ENCODE peak calls at places on chromosomes 5 and 9, in four cellular contexts. J is retina, R is cardiac muscle cell, K is AG20443. C is an unnamed sample.

GRCh38 chr5:142881076-142881466 is 110.9 kb downstream of the ARHGAP26 start:
- DNase-seq in J (peak; percentile 48), K (peak; percentile 71), R (no peak), C (no peak)

GRCh38 chr5:178940569-178941360 is at the start of gene ZNF454:
- DNase-seq in J (peak; percentile 95), R (peak; percentile 75), K (peak; percentile 94), C (no peak)

GRCh38 chr5:159518361-159518760 is 188.1 kb upstream of the IL12B start:
- DNase-seq in R (no peak), J (no peak), K (peak; percentile 34), C (no peak)

GRCh38 chr9:89278997-89279739 is 31.8 kb upstream of the CKS2 start:
- DNase-seq in J (peak; percentile 34), R (peak; percentile 51), K (peak; percentile 59), C (peak; percentile 51)

GRCh38 chr5:82169892-82170291 is 108.3 kb downstream of the RPS23 start:
- DNase-seq in K (no peak), J (no peak), R (no peak), C (no peak)

GRCh38 chr9:69971643-69972449 is 71.8 kb upstream of the MAMDC2 start:
- DNase-seq in J (peak; percentile 77), R (peak; percentile 62), K (peak; percentile 72), C (peak; percentile 60)

GRCh38 chr5:16864566-16864965 is 71.5 kb downstream of the MYO10 start:
- DNase-seq in R (no peak), K (peak; percentile 49), J (no peak), C (no peak)

GRCh38 chr9:38274746-38275250 is 117.7 kb upstream of the ALDH1B1 start:
- DNase-seq in R (no peak), K (no peak), J (no peak), C (no peak)

GRCh38 chr5:218457-219289 is 553 bp downstream of the SDHA start:
- DNase-seq in K (peak; percentile 20), J (peak; percentile 75), R (peak; percentile 56), C (no peak)

GRCh38 chr5:61307196-61307590 is 24.9 kb upstream of the ZSWIM6 start:
- DNase-seq in J (no peak), K (no peak), R (no peak), C (no peak)

GRCh38 chr9:131096490-131097258 is at the start of gene AIF1L:
- DNase-seq in J (peak; percentile 75), R (peak; percentile 78), K (peak; percentile 66), C (peak; percentile 3)

GRCh38 chr9:37410969-37411785 is 11.3 kb upstream of the GRHPR start:
- DNase-seq in K (peak; percentile 54), J (no peak), R (no peak), C (no peak)

GRCh38 chr9:31104249-31104648 is 1280.2 kb upstream of the ACO1 start:
- DNase-seq in J (no peak), R (no peak), K (no peak), C (no peak)

GRCh38 chr9:76987594-76988200 is 31.8 kb upstream of the FOXB2 start:
- DNase-seq in R (peak; percentile 59), J (no peak), K (peak; percentile 74), C (peak; percentile 17)

GRCh38 chr9:76756273-76756650 is 8.0 kb upstream of the PCA3 start:
- DNase-seq in J (no peak), K (peak; percentile 75), R (peak; percentile 24), C (peak; percentile 17)

GRCh38 chr5:145324767-145325479 is 510.2 kb downstream of the PRELID2 start:
- DNase-seq in R (no peak), J (no peak), K (no peak), C (no peak)

GRCh38 chr9:76374702-76375543 is 19.3 kb downstream of the RFK start:
- DNase-seq in K (peak; percentile 86), J (no peak), R (peak; percentile 88), C (no peak)

GRCh38 chr5:95931118-95931833 is 30.4 kb downstream of the ELL2 start:
- DNase-seq in K (no peak), J (no peak), R (no peak), C (no peak)

GRCh38 chr5:56525117-56525516 is 290.2 kb upstream of the MAP3K1 start:
- DNase-seq in J (no peak), R (no peak), K (no peak), C (no peak)

GRCh38 chr5:96075579-96076289 is 114.1 kb upstream of the ELL2 start:
- DNase-seq in J (no peak), K (no peak), R (no peak), C (no peak)

GRCh38 chr5:159507661-159508060 is 177.4 kb upstream of the IL12B start:
- DNase-seq in J (no peak), R (no peak), K (no peak), C (no peak)

GRCh38 chr9:134130503-134131375 is 5.1 kb upstream of the WDR5 start:
- DNase-seq in J (peak; percentile 13), K (peak; percentile 60), R (peak; percentile 10), C (no peak)

GRCh38 chr9:34451545-34451944 is 6.8 kb downstream of the FAM219A start:
- DNase-seq in K (no peak), J (no peak), R (no peak), C (no peak)

GRCh38 chr9:13588151-13589043 is 308.9 kb upstream of the MPDZ start:
- DNase-seq in K (no peak), J (no peak), R (no peak), C (no peak)

GRCh38 chr5:7391215-7391614 is 4.7 kb upstream of the ADCY2 start:
- DNase-seq in R (no peak), J (no peak), K (no peak), C (no peak)

GRCh38 chr5:28896949-28897348 is 1858.6 kb upstream of the CDH9 start:
- DNase-seq in K (no peak), J (no peak), R (no peak), C (no peak)

GRCh38 chr5:530001-530400 is 5.8 kb upstream of the SLC9A3 start:
- DNase-seq in K (no peak), R (no peak), J (no peak), C (no peak)

GRCh38 chr9:16866542-16866941 is 3.9 kb downstream of the BNC2 start:
- DNase-seq in K (no peak), J (no peak), R (no peak), C (no peak)

GRCh38 chr5:72108200-72109050 is 1.1 kb downstream of the MAP1B start:
- DNase-seq in K (peak; percentile 87), J (peak; percentile 89), R (peak; percentile 92), C (peak; percentile 92)

GRCh38 chr9:126055386-126055785 is 271.2 kb upstream of the MVB12B start:
- DNase-seq in J (no peak), K (no peak), R (no peak), C (peak; percentile 2)

GRCh38 chr5:178988436-178989220 is 6.5 kb downstream of the GRM6 start:
- DNase-seq in J (no peak), K (no peak), R (no peak), C (no peak)

GRCh38 chr9:34337404-34337803 is 8.0 kb downstream of the NUDT2 start:
- DNase-seq in K (peak; percentile 17), R (no peak), J (no peak), C (no peak)

GRCh38 chr5:150516011-150516410 is 8.1 kb downstream of the NDST1 start:
- DNase-seq in J (no peak), R (peak; percentile 94), K (peak; percentile 59), C (no peak)

GRCh38 chr9:112059145-112059979 is 115.7 kb downstream of the SUSD1 start:
- DNase-seq in R (no peak), K (peak; percentile 61), J (peak; percentile 4), C (no peak)

GRCh38 chr5:55159763-55160492 is at the start of gene GPX8:
- DNase-seq in R (peak; percentile 85), K (peak; percentile 74), J (peak; percentile 76), C (peak; percentile 75)

GRCh38 chr9:127185931-127186781 is 63.7 kb upstream of the ANGPTL2 start:
- DNase-seq in R (no peak), J (peak; percentile 45), K (peak; percentile 85), C (no peak)

GRCh38 chr5:66633754-66634153 is 37.6 kb downstream of the MAST4 start:
- DNase-seq in R (no peak), K (no peak), J (no peak), C (no peak)

GRCh38 chr5:6712136-6712581 is 1.1 kb upstream of the TENT4A start:
- DNase-seq in K (peak; percentile 58), J (peak; percentile 90), R (peak; percentile 69), C (peak; percentile 52)

C was measured in HAP-1.